ENCODE peak calls at places on chromosomes 2 and 18, in four cellular contexts. V is GM12865; W is CD8-positive, alpha-beta T cell; Y is fibroblast of villous mesenchyme. H is an unnamed sample.

GRCh38 chr18:5879479-5879882 is 15.8 kb downstream of the TMEM200C start:
- DNase-seq in Y (peak), W (no peak), V (peak), H (no peak)

GRCh38 chr2:214193943-214194342 is 216.9 kb upstream of the VWC2L start:
- DNase-seq in V (no peak), W (no peak), Y (peak), H (no peak)

GRCh38 chr18:68733693-68734092 is 18.8 kb upstream of the TMX3 start:
- DNase-seq in W (no peak), V (no peak), Y (peak), H (no peak)

GRCh38 chr2:120441744-120442471 is 96.0 kb downstream of the INHBB start:
- DNase-seq in W (no peak), Y (no peak), V (no peak), H (no peak)

GRCh38 chr2:26989156-26989555 is 18.7 kb downstream of the MAPRE3 start:
- DNase-seq in Y (no peak), V (no peak), W (no peak), H (no peak)

GRCh38 chr2:142875642-142876041 is 1.8 kb upstream of the KYNU start:
- DNase-seq in V (no peak), Y (no peak), W (no peak), H (no peak)

GRCh38 chr18:48949606-48950535 is 894 bp downstream of the SMAD7 start:
- DNase-seq in W (no peak), Y (peak), V (peak), H (no peak)

GRCh38 chr2:43879261-43879660 is 40.5 kb downstream of the ABCG8 start:
- DNase-seq in W (no peak), V (no peak), Y (no peak), H (no peak)

GRCh38 chr2:128689971-128690370 is 371.3 kb upstream of the HS6ST1 start:
- DNase-seq in W (no peak), V (no peak), Y (no peak), H (no peak)

DNA sequence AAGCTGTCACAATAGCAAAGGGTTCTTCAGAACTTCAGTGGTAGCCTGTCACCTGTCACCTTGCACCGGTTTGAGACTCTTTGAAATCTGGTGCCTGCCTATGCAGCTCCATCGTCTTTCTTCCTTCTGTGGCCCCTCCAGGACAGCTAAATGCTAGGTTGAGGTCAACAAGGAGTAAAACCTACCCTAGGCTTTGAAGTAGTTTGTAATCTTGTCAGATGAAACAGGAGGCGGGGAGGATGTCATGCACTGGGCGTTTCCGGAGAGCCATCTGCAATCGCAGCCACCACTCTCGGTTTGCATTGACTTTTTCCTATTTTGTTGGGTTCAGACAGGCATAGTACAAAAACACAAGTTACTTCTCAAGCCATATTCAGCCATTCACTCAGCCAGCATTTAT is 116.7 kb downstream of the LPIN1 start:
- DNase-seq in Y (no peak), V (peak), W (no peak), H (no peak)
- H3K4me3 ChIP-seq in Y (no peak), V (peak), W (no peak), H (no peak)

GRCh38 chr2:15860760-15861159 is 79.6 kb upstream of the MYCN start:
- DNase-seq in W (no peak), V (no peak), Y (no peak), H (no peak)
- TF ChIP-seq CTCF in W (no peak), V (peak), Y (no peak), H (no peak)

GRCh38 chr2:206443735-206444527 is 599 bp downstream of the ADAM23 start:
- DNase-seq in V (peak), Y (peak), W (no peak), H (no peak)

GRCh38 chr2:206442516-206442853 is 847 bp upstream of the ADAM23 start:
- DNase-seq in W (no peak), V (no peak), Y (no peak), H (no peak)

GRCh38 chr2:206445948-206446347 is 2.6 kb downstream of the ADAM23 start:
- DNase-seq in Y (no peak), V (no peak), W (no peak), H (no peak)

GRCh38 chr2:206438196-206438727 is 5.1 kb upstream of the ADAM23 start:
- DNase-seq in W (no peak), Y (no peak), V (no peak), H (no peak)

GRCh38 chr2:206442854-206443734 is at the start of gene ADAM23:
- DNase-seq in V (peak), Y (peak), W (peak), H (no peak)
- H3K4me3 ChIP-seq in V (peak), Y (peak), W (no peak), H (peak)

GRCh38 chr18:8947576-8947975 is 154.9 kb upstream of the NDUFV2 start:
- DNase-seq in Y (no peak), W (no peak), V (no peak), H (no peak)

GRCh38 chr18:8948471-8949149 is 153.9 kb upstream of the NDUFV2 start:
- DNase-seq in Y (peak), W (no peak), V (no peak), H (no peak)

GRCh38 chr18:8951491-8951890 is 151.0 kb upstream of the NDUFV2 start:
- DNase-seq in Y (no peak), V (peak), W (no peak), H (peak)

GRCh38 chr18:8948011-8948410 is 154.5 kb upstream of the NDUFV2 start:
- DNase-seq in Y (no peak), W (no peak), V (no peak), H (no peak)

DNA sequence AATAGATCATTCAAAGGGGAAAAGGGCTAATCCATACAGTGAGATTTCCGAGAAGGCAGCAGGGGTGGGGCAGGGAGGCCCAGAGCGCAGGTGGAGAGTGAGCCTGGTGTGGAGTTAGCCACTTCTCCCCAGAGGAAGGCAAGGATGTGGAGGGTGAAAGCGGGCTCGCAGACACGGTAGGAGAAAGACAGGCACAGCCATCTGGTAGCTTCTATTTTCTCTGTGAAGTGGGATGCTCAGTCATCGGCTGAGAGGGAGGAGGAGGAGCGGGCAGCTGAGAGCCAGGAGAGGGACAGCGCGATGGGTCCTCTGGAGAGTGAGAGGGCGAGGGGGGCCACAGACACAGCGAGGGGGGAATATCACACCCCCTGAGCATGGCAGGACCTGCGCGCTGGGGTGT is 153.3 kb upstream of the NDUFV2 start:
- DNase-seq in V (no peak), Y (peak), W (no peak), H (no peak)
- TF ChIP-seq CTCF in V (no peak), Y (no peak), W (no peak), H (no peak)

DNA sequence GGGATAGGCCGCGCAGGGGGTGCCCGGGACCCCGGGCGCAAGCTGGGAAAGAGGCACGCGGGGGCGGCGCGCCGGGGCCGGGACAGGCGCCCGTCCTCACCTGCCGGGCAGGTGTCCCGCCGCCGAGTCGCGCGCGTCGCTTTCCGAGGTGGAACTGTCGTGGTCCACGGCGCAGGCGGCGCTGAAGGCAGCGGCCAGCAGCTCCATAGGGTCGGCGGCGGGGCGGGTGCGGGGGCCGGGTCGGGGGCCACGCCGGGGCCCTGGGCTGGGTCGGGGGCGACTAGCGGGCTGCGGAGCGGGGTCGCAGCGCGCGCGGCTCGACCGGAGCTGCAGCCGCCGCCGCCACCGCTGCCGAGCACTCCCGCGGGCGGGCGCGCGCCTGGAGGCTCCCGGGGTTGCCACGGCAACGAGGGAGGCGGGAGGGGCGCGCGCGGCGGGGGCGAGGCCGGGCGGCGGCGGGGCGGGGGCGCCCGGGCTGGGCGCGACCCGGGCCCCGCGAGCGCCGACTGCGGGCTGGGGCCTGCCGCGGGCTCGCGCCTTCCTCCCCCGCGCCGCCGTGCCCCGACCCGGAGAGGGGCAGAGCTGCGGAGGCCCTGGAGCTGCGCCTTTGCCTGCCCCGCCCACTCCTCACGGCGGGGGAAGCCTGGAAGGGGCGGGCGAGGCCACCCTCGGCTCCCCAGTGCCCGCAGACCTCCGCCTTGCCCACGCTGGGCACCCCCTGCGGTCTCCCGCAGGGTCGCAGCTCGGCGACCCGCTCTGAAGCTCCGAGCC is 57.9 kb downstream of the SNORC start:
- DNase-seq in W (no peak), Y (no peak), V (no peak), H (no peak)
- H3K4me3 ChIP-seq in W (no peak), Y (no peak), V (no peak), H (no peak)

GRCh38 chr18:33833847-33834246 is 255.8 kb downstream of the ASXL3 start:
- DNase-seq in W (no peak), V (peak), Y (no peak), H (no peak)
- TF ChIP-seq CTCF in W (no peak), V (peak), Y (no peak), H (no peak)

GRCh38 chr2:237601453-237602116 is 11.1 kb upstream of the RAB17 start:
- DNase-seq in W (no peak), V (no peak), Y (no peak), H (no peak)

GRCh38 chr2:237598468-237599208 is 8.1 kb upstream of the RAB17 start:
- DNase-seq in Y (no peak), W (no peak), V (no peak), H (no peak)

GRCh38 chr2:237597680-237598145 is 7.2 kb upstream of the RAB17 start:
- DNase-seq in V (no peak), W (no peak), Y (no peak), H (no peak)

GRCh38 chr2:237600205-237600846 is 9.8 kb upstream of the RAB17 start:
- DNase-seq in V (no peak), Y (peak), W (no peak), H (no peak)

GRCh38 chr2:237599465-237600110 is 9.1 kb upstream of the RAB17 start:
- DNase-seq in Y (no peak), V (no peak), W (no peak), H (no peak)
- H3K4me3 ChIP-seq in Y (no peak), V (no peak), W (no peak), H (no peak)

H was measured in GM12864.